ENCODE peak calls at places on chromosome 11, in nine cellular contexts. J, D, T, R, S, B, A, G and H are unnamed samples.

GRCh38 chr11:22807855-22808558 is 21.6 kb downstream of the SVIP start:
- DNase-seq in J (no peak), T (no peak), G (peak), B (no peak), A (no peak), R (no peak), S (no peak), D (no peak), H (no peak)

GRCh38 chr11:77503006-77503405 is 29.1 kb upstream of the PAK1 start:
- DNase-seq in G (no peak), B (no peak), T (peak), A (peak), D (no peak), J (no peak), S (no peak), R (no peak), H (no peak)

GRCh38 chr11:82889133-82890001 is 10.9 kb downstream of the PRCP start:
- DNase-seq in R (no peak), G (no peak), A (no peak), S (no peak), B (no peak), J (no peak), D (no peak), T (peak), H (no peak)

GRCh38 chr11:24515632-24516031 is 18.8 kb downstream of the LUZP2 start:
- DNase-seq in S (no peak), D (no peak), R (no peak), T (no peak), G (no peak), A (no peak), J (no peak), B (no peak), H (no peak)

GRCh38 chr11:95338430-95338991 is 107.5 kb upstream of the SESN3 start:
- DNase-seq in R (no peak), D (peak), S (no peak), G (no peak), J (no peak), B (no peak), A (peak), T (no peak), H (no peak)

GRCh38 chr11:70485326-70486025 is 87.1 kb downstream of the CTTN start:
- DNase-seq in T (no peak), S (no peak), D (no peak), J (no peak), A (no peak), B (no peak), G (no peak), R (no peak), H (no peak)

GRCh38 chr11:115918579-115918978 is 414.4 kb upstream of the CADM1 start:
- DNase-seq in T (no peak), R (no peak), B (no peak), A (no peak), G (no peak), D (no peak), J (no peak), S (no peak), H (no peak)

GRCh38 chr11:71451596-71452353 is 1.2 kb upstream of the NADSYN1 start:
- DNase-seq in G (no peak), S (no peak), R (peak), T (no peak), B (no peak), A (no peak), D (peak), J (no peak), H (peak)

GRCh38 chr11:130722401-130722800 is 193.9 kb downstream of the SNX19 start:
- DNase-seq in B (no peak), J (no peak), G (no peak), R (no peak), A (no peak), D (no peak), T (no peak), S (no peak), H (no peak)
- H3K27ac ChIP-seq in B (no peak), J (no peak), G (no peak), R (no peak), A (no peak), D (no peak), T (no peak), S (no peak), H (no peak)

GRCh38 chr11:47002366-47002765 is 65.8 kb downstream of the CSTPP1 start:
- DNase-seq in D (no peak), B (no peak), A (no peak), R (no peak), J (no peak), T (no peak), S (no peak), G (no peak), H (no peak)
- H3K27ac ChIP-seq in D (no peak), B (no peak), A (no peak), R (peak), J (no peak), T (no peak), S (no peak), G (no peak), H (no peak)

GRCh38 chr11:102305352-102306047 is 11.8 kb upstream of the BIRC3 start:
- DNase-seq in S (no peak), D (no peak), R (no peak), G (no peak), B (no peak), T (no peak), A (no peak), J (no peak), H (no peak)

GRCh38 chr11:102309621-102310541 is 7.4 kb upstream of the BIRC3 start:
- DNase-seq in R (no peak), S (no peak), A (peak), T (no peak), G (no peak), J (no peak), D (no peak), B (no peak), H (no peak)

GRCh38 chr11:102304686-102305085 is 12.6 kb upstream of the BIRC3 start:
- DNase-seq in A (no peak), T (no peak), J (no peak), D (no peak), G (no peak), B (no peak), R (no peak), S (no peak), H (no peak)

GRCh38 chr11:102306048-102306575 is 11.2 kb upstream of the BIRC3 start:
- DNase-seq in R (no peak), T (peak), B (no peak), J (no peak), A (no peak), D (peak), G (no peak), S (no peak), H (no peak)

GRCh38 chr11:102306817-102307814 is 10.2 kb upstream of the BIRC3 start:
- DNase-seq in G (no peak), T (peak), A (no peak), B (peak), S (no peak), R (no peak), J (peak), D (no peak), H (no peak)
- H3K27ac ChIP-seq in G (no peak), T (peak), A (no peak), B (peak), S (no peak), R (no peak), J (peak), D (peak), H (no peak)

DNA sequence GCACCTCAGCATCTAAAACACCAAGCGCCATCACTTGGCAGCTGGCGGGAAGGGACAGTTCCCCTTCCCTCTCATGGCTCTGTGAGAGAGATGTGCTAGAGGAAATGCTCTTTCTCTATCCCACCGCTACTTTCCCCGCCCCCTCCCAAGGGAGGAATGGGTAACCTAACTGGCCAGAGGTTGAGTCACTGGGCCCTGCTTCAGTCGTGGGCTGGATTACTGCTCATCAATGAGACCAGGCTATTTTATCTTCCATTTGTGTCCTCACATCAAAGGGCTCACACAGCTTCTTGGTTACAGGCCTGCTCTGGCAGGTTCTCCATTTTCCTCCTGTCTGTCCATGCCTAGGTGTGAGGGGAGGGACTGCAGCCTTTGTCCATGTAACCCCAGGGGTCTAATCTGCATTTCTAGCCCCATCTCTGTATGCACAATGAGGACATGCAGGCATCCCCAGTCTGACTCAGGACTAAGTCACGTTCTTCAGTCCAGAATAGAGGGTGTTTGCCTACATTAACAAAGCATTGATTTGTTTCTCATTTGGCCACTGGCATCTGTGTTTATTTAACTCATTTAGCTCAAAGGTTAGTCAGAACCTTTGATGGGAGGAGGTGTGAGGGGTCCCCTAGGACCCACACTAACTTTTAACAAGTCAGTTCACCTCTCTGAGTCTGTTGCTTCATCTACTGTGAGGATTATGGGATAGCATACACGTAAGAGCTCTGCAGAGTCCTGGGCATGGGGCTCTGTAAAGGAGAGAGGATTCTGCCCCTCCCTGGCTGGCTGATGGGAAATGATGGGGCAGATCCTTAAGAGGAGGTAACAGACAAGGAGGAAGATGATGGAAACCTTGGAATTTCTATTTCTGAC is 99.1 kb downstream of the XRRA1 start:
- DNase-seq in R (no peak), D (no peak), G (no peak), B (no peak), J (no peak), A (peak), S (peak), T (no peak), H (no peak)
- H3K27ac ChIP-seq in R (peak), D (no peak), G (no peak), B (no peak), J (no peak), A (peak), S (no peak), T (no peak), H (no peak)

GRCh38 chr11:2989551-2989950 is 2.6 kb downstream of the NAP1L4 start:
- DNase-seq in S (no peak), T (no peak), D (no peak), B (no peak), A (no peak), J (peak), G (no peak), R (no peak), H (no peak)
- H3K27ac ChIP-seq in S (no peak), T (peak), D (peak), B (peak), A (no peak), J (peak), G (peak), R (peak), H (peak)

DNA sequence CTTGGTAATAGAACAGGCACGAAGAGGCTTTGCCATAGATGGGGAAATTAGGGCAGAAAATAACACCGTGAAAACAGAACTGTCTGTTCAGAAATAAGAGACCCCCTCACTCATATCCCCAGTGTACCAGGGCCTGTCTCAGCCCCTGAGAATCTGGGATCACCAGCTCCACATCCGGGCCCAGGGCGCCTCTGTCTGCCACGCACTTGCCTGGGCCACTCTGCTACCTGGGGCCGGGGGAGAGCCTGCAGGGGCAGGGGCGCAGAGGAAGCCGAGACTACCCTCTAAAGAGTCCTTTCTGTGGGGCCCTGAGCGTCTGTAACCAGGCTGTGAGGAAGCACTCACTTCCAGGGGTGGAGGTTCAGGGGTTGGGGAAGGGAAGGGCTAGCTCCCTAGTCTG is 19.8 kb downstream of the NECTIN1 start:
- DNase-seq in S (no peak), G (no peak), J (no peak), B (no peak), T (no peak), R (no peak), A (no peak), D (no peak), H (no peak)
- H3K27ac ChIP-seq in S (no peak), G (no peak), J (no peak), B (no peak), T (no peak), R (peak), A (no peak), D (no peak), H (no peak)

GRCh38 chr11:130604606-130605005 is 156.2 kb downstream of the ADAMTS15 start:
- DNase-seq in D (no peak), J (no peak), T (no peak), B (no peak), G (no peak), S (no peak), R (no peak), A (no peak), H (no peak)

GRCh38 chr11:130603585-130603906 is 155.1 kb downstream of the ADAMTS15 start:
- DNase-seq in T (no peak), D (peak), J (no peak), A (no peak), B (no peak), S (no peak), G (no peak), R (no peak), H (no peak)

GRCh38 chr11:130601141-130601540 is 152.7 kb downstream of the ADAMTS15 start:
- DNase-seq in J (no peak), R (no peak), G (no peak), B (no peak), D (peak), A (peak), T (no peak), S (no peak), H (peak)

GRCh38 chr11:130601764-130602163 is 153.3 kb downstream of the ADAMTS15 start:
- DNase-seq in S (no peak), J (no peak), B (no peak), T (no peak), G (no peak), D (no peak), R (no peak), A (no peak), H (no peak)

GRCh38 chr11:130602700-130603584 is 154.5 kb downstream of the ADAMTS15 start:
- DNase-seq in G (no peak), A (no peak), R (no peak), B (no peak), D (no peak), T (no peak), S (no peak), J (no peak), H (no peak)
- H3K27ac ChIP-seq in G (no peak), A (no peak), R (no peak), B (no peak), D (peak), T (no peak), S (no peak), J (no peak), H (no peak)

DNA sequence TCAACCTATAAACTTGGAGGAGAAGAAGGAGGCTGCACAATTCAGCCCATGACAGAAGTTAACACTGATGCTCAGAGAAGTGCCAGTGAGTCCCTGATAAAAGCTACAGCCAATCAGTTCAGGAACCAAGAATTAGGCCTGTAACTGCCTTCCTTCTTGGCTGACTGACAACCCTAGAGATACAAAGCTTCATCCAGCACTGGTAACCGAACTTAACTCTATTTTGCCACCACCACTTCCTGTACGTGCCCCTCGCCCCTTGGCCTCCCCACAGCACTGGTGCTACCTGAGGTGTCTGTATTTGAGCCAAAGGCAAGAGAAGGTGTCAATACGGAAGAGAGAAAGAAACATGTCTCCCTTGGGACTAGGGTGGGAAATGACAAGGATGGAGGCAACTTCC is 40.1 kb upstream of the POU2AF1 start:
- DNase-seq in T (no peak), S (no peak), R (no peak), G (no peak), J (no peak), A (no peak), D (no peak), B (no peak), H (no peak)
- H3K27ac ChIP-seq in T (no peak), S (peak), R (no peak), G (peak), J (no peak), A (no peak), D (peak), B (no peak), H (peak)

DNA sequence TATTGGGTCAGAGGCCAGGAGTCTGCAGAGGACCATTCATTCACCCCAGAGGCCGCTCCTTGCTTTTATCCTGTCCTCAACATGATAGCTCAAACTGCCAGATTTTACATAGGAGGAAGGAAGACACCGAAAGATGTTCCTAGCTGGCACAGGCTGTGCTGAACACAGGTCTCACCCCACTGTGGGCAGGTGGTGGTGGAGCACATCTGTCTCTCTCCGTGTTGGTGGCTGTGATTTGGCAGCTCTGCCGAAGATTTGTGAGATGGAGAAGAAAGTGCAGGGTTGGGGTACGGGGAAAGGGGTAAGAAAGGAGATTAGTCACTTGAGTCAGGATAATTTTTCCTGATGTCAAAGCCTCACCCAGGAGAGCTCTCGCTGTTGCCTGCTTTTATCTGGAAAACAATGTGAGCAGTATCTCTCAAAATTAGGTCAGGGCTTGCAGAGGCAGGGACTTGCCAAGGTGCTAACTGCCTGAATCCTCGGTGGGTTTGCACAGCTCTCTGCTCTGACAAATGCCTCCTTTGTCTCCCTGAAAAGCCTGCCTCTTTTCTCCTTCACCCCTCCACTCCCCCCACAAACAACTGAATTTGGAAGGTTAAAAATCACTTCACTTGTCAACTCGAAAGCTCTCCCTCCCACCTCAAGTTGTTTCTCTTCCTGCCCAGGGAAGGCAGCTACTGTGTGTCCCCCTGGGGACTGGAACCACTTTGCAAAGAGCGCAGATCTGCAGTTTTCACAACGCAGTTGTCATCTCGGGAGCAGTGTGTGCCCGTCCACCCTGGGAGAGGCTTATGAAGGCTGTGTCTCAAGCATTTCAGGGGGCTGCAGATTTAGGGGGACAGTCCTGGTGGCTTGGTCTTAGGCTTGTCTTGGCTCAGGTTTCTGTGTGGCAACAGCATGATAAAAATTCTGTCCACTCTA is 299.7 kb downstream of the ST3GAL4 start:
- DNase-seq in T (no peak), J (no peak), A (no peak), R (no peak), S (no peak), B (no peak), G (no peak), D (no peak), H (no peak)
- H3K27ac ChIP-seq in T (no peak), J (no peak), A (no peak), R (peak), S (no peak), B (no peak), G (no peak), D (no peak), H (no peak)

DNA sequence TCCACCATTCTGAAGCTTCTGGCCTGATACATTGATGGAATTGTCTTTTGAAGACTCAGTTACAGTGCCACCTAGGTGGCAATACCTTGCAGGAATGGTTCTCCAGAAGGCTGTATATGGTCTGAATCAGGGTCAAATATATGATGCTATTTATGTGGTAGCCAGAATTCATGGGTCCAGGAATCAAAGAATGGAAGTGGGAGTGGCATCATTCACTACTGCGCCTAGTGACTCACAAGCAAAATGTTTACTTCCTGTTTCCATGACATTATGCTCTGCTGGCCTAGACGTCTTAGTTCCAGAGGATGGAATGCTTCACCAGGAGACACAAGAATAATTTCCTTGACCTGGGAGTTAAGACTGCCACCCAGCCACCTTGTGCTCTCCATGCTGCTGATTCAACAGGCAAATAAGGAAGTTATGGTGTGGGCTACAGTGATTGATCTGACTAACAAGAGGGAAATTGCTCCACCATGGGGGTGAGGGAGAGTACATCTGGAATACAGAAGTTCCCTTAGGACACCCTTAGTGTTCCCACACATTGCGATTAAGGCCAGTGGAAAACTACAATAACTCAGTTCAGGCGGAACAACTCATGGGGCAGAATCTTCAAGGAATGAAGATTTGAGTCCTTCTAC is 491.8 kb downstream of the ETS1 start:
- DNase-seq in B (no peak), D (no peak), J (no peak), A (peak), S (no peak), T (peak), G (no peak), R (no peak), H (no peak)
- H3K27ac ChIP-seq in B (no peak), D (no peak), J (no peak), A (no peak), S (no peak), T (no peak), G (no peak), R (no peak), H (no peak)